ENCODE peak calls at places on chromosomes 5 and 9, in eight cellular contexts. S is Calu3; E is stromal cell of bone marrow; V is germinal center; O is neural progenitor cell; X is stimulated activated CD4-positive, alpha-beta T cell treated with anti-CD3 and anti-CD28 coated beads, TNF-alpha, amount 100 ng/mL, for 24 hours; I is kidney glomerular epithelial cell; K is sigmoid colon. G is an unnamed sample.

GRCh38 chr9:97804059-97804365 is 49.0 kb upstream of the FOXE1 start:
- DNase-seq in V (no peak), S (no peak), E (no peak), O (no peak), I (no peak), X (no peak), K (no peak), G (no peak)

GRCh38 chr9:35272989-35273388 is 111.2 kb downstream of the UNC13B start:
- DNase-seq in V (no peak), S (no peak), I (peak), O (no peak), K (no peak), E (peak), X (no peak), G (no peak)

GRCh38 chr5:103473725-103474124 is 88.9 kb downstream of the NUDT12 start:
- DNase-seq in O (no peak), I (no peak), V (no peak), E (no peak), K (no peak), S (no peak), X (no peak), G (no peak)

GRCh38 chr5:76403963-76404693 is 1.0 kb downstream of the IQGAP2 start:
- DNase-seq in K (peak), V (peak), X (peak), O (peak), S (peak), E (no peak), I (no peak), G (peak)

GRCh38 chr5:107361945-107362344 is 308.8 kb downstream of the EFNA5 start:
- DNase-seq in K (peak), E (peak), X (no peak), O (no peak), I (no peak), V (no peak), S (peak), G (no peak)

GRCh38 chr5:6448622-6449464 is at the start of gene UBE2QL1:
- DNase-seq in V (peak), X (peak), I (no peak), O (peak), K (no peak), S (no peak), E (no peak), G (peak)

GRCh38 chr9:123129411-123129810 is 95.9 kb downstream of the GPR21 start:
- DNase-seq in O (no peak), X (no peak), S (no peak), K (no peak), V (no peak), I (no peak), E (no peak), G (no peak)

GRCh38 chr5:33311893-33312292 is 128.9 kb upstream of the TARS1 start:
- DNase-seq in E (peak), V (no peak), X (no peak), O (no peak), K (no peak), S (no peak), I (peak), G (no peak)

GRCh38 chr5:36242534-36243144 is 914 bp upstream of the NADK2 start:
- DNase-seq in S (peak), K (no peak), X (no peak), O (no peak), V (peak), E (no peak), I (peak), G (peak)

GRCh38 chr5:170161069-170161468 is 55.4 kb downstream of the FOXI1 start:
- DNase-seq in I (no peak), E (no peak), O (no peak), S (no peak), X (no peak), V (peak), K (no peak), G (no peak)

GRCh38 chr5:91345466-91345865 is 37.7 kb downstream of the ARRDC3 start:
- DNase-seq in K (no peak), V (no peak), I (peak), X (no peak), E (no peak), O (no peak), S (no peak), G (no peak)

GRCh38 chr9:126319651-126320050 is 7.0 kb upstream of the MVB12B start:
- DNase-seq in E (no peak), S (no peak), X (no peak), V (no peak), O (no peak), I (no peak), K (no peak), G (no peak)

G was measured in naive B cell.